ENCODE peak calls at places on chromosomes 13 and 19, in seven cellular contexts. R is A549, C is IMR-90, L is heart left ventricle, V is tibial nerve, J is adrenal gland, T is transverse colon. P is an unnamed sample.

GRCh38 chr13:20035130-20035529 is 76.6 kb downstream of the ZMYM2 start:
- DNase-seq in R (no peak), C (no peak), L (no peak), V (no peak), J (no peak), T (no peak), P (no peak)

GRCh38 chr19:42563352-42564210 is 31.1 kb downstream of the CEACAM8 start:
- DNase-seq in R (peak), C (peak), L (no peak), V (peak), J (peak), T (peak), P (peak)

GRCh38 chr19:17035842-17036424 is 9.3 kb upstream of the CPAMD8 start:
- DNase-seq in R (no peak), C (no peak), L (peak), V (no peak), J (peak), T (peak), P (no peak)

GRCh38 chr13:59391696-59392095 is 772.0 kb downstream of the DIAPH3 start:
- DNase-seq in R (peak), C (peak), L (peak), V (peak), J (peak), T (peak), P (no peak)

GRCh38 chr13:37029617-37030016 is 29.0 kb downstream of the EXOSC8 start:
- DNase-seq in R (no peak), C (peak), L (no peak), V (no peak), J (peak), T (no peak), P (no peak)

GRCh38 chr13:21849323-21849722 is 178.4 kb downstream of the FGF9 start:
- DNase-seq in R (no peak), C (peak), L (no peak), V (no peak), J (no peak), T (no peak), P (no peak)

GRCh38 chr19:33171916-33172359 is 22.2 kb upstream of the LRP3 start:
- DNase-seq in R (no peak), C (peak), L (no peak), V (no peak), J (no peak), T (no peak), P (no peak)

GRCh38 chr13:46345866-46346265 is 41.2 kb downstream of the RUBCNL start:
- DNase-seq in R (no peak), C (no peak), L (no peak), V (no peak), J (no peak), T (no peak), P (no peak)

GRCh38 chr13:107553838-107554237 is 661.5 kb downstream of the LIG4 start:
- DNase-seq in R (no peak), C (peak), L (no peak), V (no peak), J (no peak), T (no peak), P (no peak)

GRCh38 chr19:12782424-12783225 is 7.3 kb upstream of the HOOK2 start:
- DNase-seq in R (no peak), C (peak), L (peak), V (peak), J (peak), T (peak), P (peak)

GRCh38 chr19:18223860-18224524 is 2.2 kb downstream of the PDE4C start:
- DNase-seq in R (no peak), C (no peak), L (peak), V (no peak), J (peak), T (peak), P (no peak)

GRCh38 chr19:2998642-2999041 is 21.3 kb downstream of the TLE6 start:
- DNase-seq in R (no peak), C (no peak), L (no peak), V (no peak), J (no peak), T (no peak), P (no peak)

GRCh38 chr13:77925616-77926015 is 7.0 kb upstream of the EDNRB start:
- DNase-seq in R (no peak), C (no peak), L (no peak), V (no peak), J (no peak), T (no peak), P (no peak)

GRCh38 chr19:33868821-33869412 is 72.2 kb downstream of the KCTD15 start:
- DNase-seq in R (no peak), C (no peak), L (peak), V (no peak), J (peak), T (peak), P (peak)

GRCh38 chr19:49953376-49953775 is 7.6 kb downstream of the SIGLEC11 start:
- DNase-seq in R (no peak), C (no peak), L (no peak), V (no peak), J (no peak), T (no peak), P (no peak)

GRCh38 chr19:28425431-28425931 is 787.5 kb downstream of the UQCRFS1 start:
- DNase-seq in R (no peak), C (no peak), L (no peak), V (no peak), J (no peak), T (no peak), P (no peak)

GRCh38 chr13:113324336-113324882 is 27.4 kb downstream of the LAMP1 start:
- DNase-seq in R (no peak), C (no peak), L (no peak), V (no peak), J (no peak), T (no peak), P (no peak)

GRCh38 chr13:98972627-98973026 is 5.2 kb downstream of the DOCK9 start:
- DNase-seq in R (no peak), C (peak), L (no peak), V (no peak), J (no peak), T (no peak), P (no peak)

GRCh38 chr13:43484432-43485225 is 302.1 kb downstream of the ENOX1 start:
- DNase-seq in R (no peak), C (no peak), L (no peak), V (peak), J (peak), T (no peak), P (no peak)

GRCh38 chr13:36174923-36175322 is 39.4 kb downstream of the SOHLH2 start:
- DNase-seq in R (no peak), C (no peak), L (no peak), V (no peak), J (no peak), T (no peak), P (no peak)

GRCh38 chr19:16197188-16197621 is 506 bp upstream of the AP1M1 start:
- DNase-seq in R (no peak), C (peak), L (no peak), V (peak), J (no peak), T (no peak), P (no peak)

GRCh38 chr19:33699754-33700407 is 78.1 kb downstream of the CHST8 start:
- DNase-seq in R (no peak), C (no peak), L (no peak), V (no peak), J (no peak), T (no peak), P (no peak)

GRCh38 chr19:31249217-31249616 is 100.0 kb downstream of the TSHZ3 start:
- DNase-seq in R (no peak), C (no peak), L (no peak), V (no peak), J (peak), T (no peak), P (no peak)

GRCh38 chr19:55259540-55260210 is 858 bp upstream of the PPP6R1 start:
- DNase-seq in R (no peak), C (no peak), L (no peak), V (no peak), J (no peak), T (no peak), P (no peak)

GRCh38 chr19:35140898-35141626 is 2.0 kb upstream of the FXYD7 start:
- DNase-seq in R (peak), C (peak), L (peak), V (peak), J (peak), T (peak), P (peak)

GRCh38 chr19:48424694-48425219 is 21.0 kb upstream of the GRWD1 start:
- DNase-seq in R (peak), C (peak), L (no peak), V (no peak), J (peak), T (no peak), P (no peak)

GRCh38 chr13:78657699-78658629 is 991 bp downstream of the OBI1 start:
- DNase-seq in R (peak), C (peak), L (no peak), V (no peak), J (no peak), T (no peak), P (no peak)

GRCh38 chr13:57932071-57932470 is 300.5 kb downstream of the PCDH17 start:
- DNase-seq in R (no peak), C (no peak), L (no peak), V (no peak), J (no peak), T (no peak), P (no peak)

GRCh38 chr19:1698636-1699035 is 46.2 kb upstream of the TCF3 start:
- DNase-seq in R (no peak), C (no peak), L (no peak), V (no peak), J (no peak), T (no peak), P (no peak)

GRCh38 chr13:51921790-51922740 is 60.3 kb downstream of the CCDC70 start:
- DNase-seq in R (no peak), C (peak), L (no peak), V (no peak), J (no peak), T (no peak), P (no peak)

GRCh38 chr13:106033634-106034033 is 501.8 kb downstream of the EFNB2 start:
- DNase-seq in R (peak), C (peak), L (no peak), V (no peak), J (no peak), T (no peak), P (no peak)

GRCh38 chr13:101639711-101640110 is 187.2 kb downstream of the ITGBL1 start:
- DNase-seq in R (no peak), C (no peak), L (no peak), V (no peak), J (no peak), T (no peak), P (no peak)

GRCh38 chr19:50003810-50004419 is 21.3 kb downstream of the VRK3 start:
- DNase-seq in R (peak), C (peak), L (no peak), V (peak), J (peak), T (peak), P (no peak)

GRCh38 chr19:17078920-17079709 is 3.5 kb downstream of the MYO9B start:
- DNase-seq in R (no peak), C (peak), L (no peak), V (no peak), J (peak), T (no peak), P (no peak)

GRCh38 chr19:50785329-50785922 is 4.8 kb upstream of the ACP4 start:
- DNase-seq in R (no peak), C (no peak), L (no peak), V (no peak), J (no peak), T (no peak), P (no peak)

GRCh38 chr13:51137250-51137649 is 26.2 kb upstream of the C13orf42 start:
- DNase-seq in R (no peak), C (no peak), L (no peak), V (no peak), J (no peak), T (no peak), P (no peak)

GRCh38 chr13:39599842-39600241 is 3.2 kb downstream of the LHFPL6 start:
- DNase-seq in R (no peak), C (peak), L (no peak), V (no peak), J (no peak), T (no peak), P (no peak)

GRCh38 chr13:110434629-110435028 is 126.9 kb downstream of the RAB20 start:
- DNase-seq in R (no peak), C (no peak), L (no peak), V (no peak), J (no peak), T (no peak), P (no peak)

GRCh38 chr13:110431851-110432294 is 124.8 kb downstream of the COL4A2 start:
- DNase-seq in R (no peak), C (no peak), L (no peak), V (no peak), J (no peak), T (no peak), P (no peak)

GRCh38 chr13:110431425-110431824 is 124.3 kb downstream of the COL4A2 start:
- DNase-seq in R (no peak), C (no peak), L (no peak), V (no peak), J (no peak), T (no peak), P (no peak)

GRCh38 chr13:110432522-110432921 is 125.4 kb downstream of the COL4A2 start:
- DNase-seq in R (no peak), C (no peak), L (no peak), V (no peak), J (no peak), T (no peak), P (no peak)

DNA sequence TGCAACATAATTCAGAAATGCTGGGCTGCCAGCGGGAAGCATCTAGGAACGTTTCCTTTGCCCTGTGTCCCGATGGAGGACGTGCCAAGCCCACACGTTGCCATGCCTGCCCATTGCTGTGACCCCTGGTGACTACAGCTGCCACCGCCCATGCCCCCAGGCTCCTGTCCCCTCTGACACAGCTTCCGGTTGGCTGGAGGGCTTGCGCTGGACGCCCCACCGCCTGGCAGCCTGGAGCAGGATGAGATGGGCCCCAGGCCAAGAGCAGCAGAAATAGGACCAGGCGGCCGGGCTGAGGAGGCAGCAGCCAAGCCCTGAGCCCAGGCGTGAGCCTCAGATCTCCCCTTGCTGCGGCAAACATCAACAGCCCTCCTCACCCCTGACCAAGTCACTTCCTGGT is 125.9 kb downstream of the COL4A2 start:
- DNase-seq in R (no peak), C (no peak), L (peak), V (no peak), J (no peak), T (no peak), P (no peak)
- TF ChIP-seq POLR2A in R (no peak), C (no peak), L (no peak), V (no peak), J (no peak), T (no peak), P (no peak)

GRCh38 chr19:6737284-6737872 is at the start of gene GPR108:
- DNase-seq in R (peak), C (peak), L (peak), V (peak), J (peak), T (peak), P (peak)
- TF ChIP-seq CTCF in R (no peak), C (no peak), L (no peak), V (no peak), J (no peak), T (no peak), P (no peak)

GRCh38 chr13:23966691-23967615 is 69.7 kb upstream of the C1QTNF9B start:
- DNase-seq in R (no peak), C (peak), L (no peak), V (no peak), J (no peak), T (no peak), P (peak)

GRCh38 chr13:23963184-23963931 is 66.1 kb upstream of the C1QTNF9B start:
- DNase-seq in R (no peak), C (no peak), L (no peak), V (no peak), J (no peak), T (no peak), P (no peak)

GRCh38 chr13:23966221-23966690 is 69.0 kb upstream of the C1QTNF9B start:
- DNase-seq in R (no peak), C (no peak), L (no peak), V (no peak), J (no peak), T (no peak), P (no peak)

GRCh38 chr13:23963947-23964346 is 66.6 kb upstream of the C1QTNF9B start:
- DNase-seq in R (no peak), C (peak), L (no peak), V (no peak), J (no peak), T (no peak), P (no peak)

DNA sequence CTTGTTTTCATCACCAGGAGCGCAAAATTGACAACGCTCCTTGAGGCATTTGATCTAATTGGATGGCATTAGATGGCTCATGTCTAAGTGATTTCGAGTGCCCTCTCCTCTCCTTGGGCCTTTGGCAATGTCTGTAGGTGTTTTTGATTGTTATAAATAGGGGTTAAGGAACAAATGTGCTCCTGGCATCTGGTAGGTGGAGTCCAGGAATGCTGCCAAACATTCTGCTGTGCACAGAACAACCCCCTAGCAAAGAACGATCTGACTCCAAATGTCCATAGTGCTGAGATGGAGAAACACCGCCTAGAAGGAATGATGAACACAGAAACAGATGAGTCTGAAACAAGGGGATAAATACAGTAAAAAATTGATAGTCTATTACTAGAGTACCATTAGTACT is 68.0 kb upstream of the C1QTNF9B start:
- DNase-seq in R (no peak), C (no peak), L (peak), V (no peak), J (no peak), T (no peak), P (no peak)
- H3K27ac ChIP-seq in R (no peak), C (no peak), L (no peak), V (no peak), J (no peak), T (no peak), P (no peak)

DNA sequence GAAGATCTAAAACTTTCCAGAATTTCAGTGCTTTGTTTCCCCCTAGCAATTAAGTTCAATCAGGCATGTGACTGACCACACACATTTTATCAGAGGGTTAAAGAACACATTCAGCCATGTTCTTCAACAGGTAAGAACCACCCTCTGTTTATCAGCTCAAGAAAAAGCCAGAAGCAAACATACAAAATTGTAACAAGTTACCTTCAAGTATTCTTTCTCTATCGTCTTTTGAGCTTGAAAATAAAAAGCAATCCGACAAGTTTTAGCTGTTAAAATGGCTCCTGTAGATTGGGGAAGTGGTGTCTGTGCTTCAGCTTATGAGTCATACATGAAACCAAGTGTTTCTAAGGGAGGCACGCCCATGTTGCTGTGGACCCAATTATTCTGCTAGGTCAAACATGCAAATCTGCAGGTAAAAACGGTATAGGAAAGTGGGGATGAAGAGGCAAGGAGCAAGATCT is at the start of gene ELF1:
- DNase-seq in R (peak), C (peak), L (no peak), V (peak), J (peak), T (peak), P (peak)
- TF ChIP-seq POLR2A in R (no peak), C (no peak), L (no peak), V (no peak), J (no peak), T (peak), P (peak)

DNA sequence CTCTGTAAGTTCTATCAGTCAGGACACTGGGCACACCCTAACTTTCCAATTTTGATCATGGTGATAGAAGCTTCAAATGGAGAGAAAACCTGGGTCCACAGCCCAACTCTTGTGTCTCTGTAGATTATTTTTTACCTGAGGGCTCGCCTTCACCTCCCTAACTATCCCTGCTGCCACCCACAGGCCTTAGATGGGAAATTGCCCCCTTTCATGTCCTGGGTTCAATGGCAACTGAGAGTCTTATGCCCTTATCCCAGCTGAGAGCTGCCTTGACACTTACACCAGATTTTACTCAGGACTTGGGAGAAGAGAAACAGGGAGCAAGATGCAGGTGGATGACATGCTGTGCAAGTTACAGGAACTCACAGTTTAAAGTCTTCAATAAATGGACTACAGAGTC is 81.7 kb downstream of the RAP2A start:
- DNase-seq in R (no peak), C (no peak), L (no peak), V (no peak), J (no peak), T (no peak), P (no peak)
- TF ChIP-seq CTCF in R (no peak), C (no peak), L (no peak), V (no peak), J (no peak), T (no peak), P (no peak)

P was measured in prostate gland.